ENCODE peak calls at places on chromosomes 6 and 20, in four cellular contexts. B is D341Med; C is A549; D is activated CD4-positive, alpha-beta T cell treated with anti-CD3 and anti-CD28 coated beads, Interleukin-2, amount 50 U/mL, for 1 hour. U is an unnamed sample.
A peak's percentile ranks its signal among the peaks of the same experiment; 100 is the strongest.

GRCh38 chr6:159819932-159820640 is 20.0 kb downstream of the PNLDC1 start:
- DNase-seq in C (no peak), B (no peak), D (peak; percentile 20), U (no peak)

GRCh38 chr6:12415980-12416598 is 125.9 kb downstream of the EDN1 start:
- DNase-seq in B (no peak), C (peak; percentile 82), D (no peak), U (no peak)

GRCh38 chr20:1391640-1392442 is 1.0 kb downstream of the FKBP1A start:
- DNase-seq in D (no peak), B (peak; percentile 49), C (no peak), U (peak; percentile 60)

GRCh38 chr6:112396221-112396620 is 49.1 kb downstream of the RFPL4B start:
- DNase-seq in D (no peak), B (no peak), C (no peak), U (no peak)

GRCh38 chr20:25314497-25315417 is 66.9 kb downstream of the PYGB start:
- DNase-seq in B (no peak), C (peak; percentile 58), D (no peak), U (no peak)

GRCh38 chr6:73134588-73134987 is 90.7 kb downstream of the KHDC1L start:
- DNase-seq in C (peak; percentile 56), D (no peak), B (peak; percentile 35), U (peak; percentile 2)

GRCh38 chr6:44737829-44738528 is 350.5 kb downstream of the CDC5L start:
- DNase-seq in D (no peak), C (no peak), B (no peak), U (no peak)

GRCh38 chr20:24746351-24746685 is 202.8 kb upstream of the CST7 start:
- DNase-seq in D (no peak), C (peak; percentile 90), B (no peak), U (no peak)

GRCh38 chr20:35088231-35088794 is 4.3 kb downstream of the TRPC4AP start:
- DNase-seq in D (no peak), C (no peak), B (no peak), U (no peak)

GRCh38 chr6:25138024-25138696 is 141.0 kb upstream of the CARMIL1 start:
- DNase-seq in B (no peak), C (peak; percentile 57), D (peak; percentile 45), U (no peak)

GRCh38 chr20:45347936-45348809 is at the start of gene SDC4:
- DNase-seq in D (peak; percentile 54), C (peak; percentile 51), B (peak; percentile 92), U (peak; percentile 75)

GRCh38 chr6:109420751-109421150 is 19.7 kb downstream of the PPIL6 start:
- DNase-seq in D (no peak), B (no peak), C (no peak), U (no peak)

GRCh38 chr6:170186006-170186908 is 104.6 kb downstream of the DLL1 start:
- DNase-seq in B (peak; percentile 16), D (no peak), C (no peak), U (peak; percentile 12)

GRCh38 chr6:168274046-168274952 is 45.3 kb downstream of the DACT2 start:
- DNase-seq in C (peak; percentile 62), D (no peak), B (no peak), U (no peak)

GRCh38 chr20:48845000-48845399 is 17.2 kb upstream of the PREX1 start:
- DNase-seq in C (no peak), B (no peak), D (no peak), U (no peak)

GRCh38 chr6:105794263-105794662 is 291.9 kb upstream of the PRDM1 start:
- DNase-seq in B (no peak), D (no peak), C (peak; percentile 66), U (no peak)

GRCh38 chr6:27825025-27825823 is 87.0 kb downstream of the OR2B2 start:
- DNase-seq in C (no peak), D (no peak), B (no peak), U (peak; percentile 86)

GRCh38 chr20:49567421-49568256 is at the start of gene PTGIS:
- DNase-seq in D (no peak), B (no peak), C (no peak), U (peak; percentile 25)

GRCh38 chr6:34317882-34318491 is 69.2 kb upstream of the SMIM29 start:
- DNase-seq in D (no peak), C (no peak), B (no peak), U (no peak)

GRCh38 chr6:44468835-44469234 is 81.3 kb downstream of the CDC5L start:
- DNase-seq in B (no peak), D (no peak), C (no peak), U (no peak)

GRCh38 chr6:127341471-127342202 is 1.8 kb downstream of the ECHDC1 start:
- DNase-seq in C (no peak), B (no peak), D (no peak), U (no peak)

U was measured in NCI-H82.